ENCODE peak calls at places on chromosomes 13 and 19, in four cellular contexts. T is activated CD4-positive, alpha-beta T cell treated with anti-CD3 and anti-CD28 coated beads, Interleukin-2, amount 50 U/mL, for 48 hours; A is effector memory CD4-positive, alpha-beta T cell; W is NCI-H748 treated with DMSO at 0.1 percent for 48 hours. U is an unnamed sample.

GRCh38 chr19:41705393-41706174 is 2.8 kb upstream of the CEACAM5 start:
- DNase-seq in A (no peak), T (peak), W (no peak), U (no peak)

GRCh38 chr19:51417107-51417806 is at the start of gene SIGLEC10:
- DNase-seq in W (no peak), T (peak), A (no peak), U (no peak)

GRCh38 chr13:31046711-31047279 is 114.3 kb downstream of the TEX26 start:
- DNase-seq in T (no peak), W (peak), A (no peak), U (peak)

GRCh38 chr13:32031815-32032345 is 306 bp downstream of the FRY start:
- DNase-seq in W (peak), A (no peak), T (no peak), U (peak)

GRCh38 chr13:27827646-27828045 is 35.4 kb downstream of the GSX1 start:
- DNase-seq in A (no peak), T (no peak), W (no peak), U (no peak)

GRCh38 chr19:1206063-1206732 is 620 bp downstream of the STK11 start:
- DNase-seq in W (no peak), T (peak), A (no peak), U (no peak)

GRCh38 chr13:26534036-26534726 is 23.3 kb upstream of the WASF3 start:
- DNase-seq in W (no peak), T (no peak), A (no peak), U (no peak)

GRCh38 chr13:99361197-99361596 is 54.0 kb upstream of the GPR183 start:
- DNase-seq in T (no peak), A (no peak), W (no peak), U (no peak)

GRCh38 chr19:14317157-14317556 is 64.1 kb upstream of the ADGRE5 start:
- DNase-seq in T (no peak), W (no peak), A (no peak), U (no peak)

GRCh38 chr13:74287672-74288169 is 153.5 kb upstream of the KLF12 start:
- DNase-seq in W (peak), T (peak), A (peak), U (peak)

GRCh38 chr19:17088552-17088951 is 13.0 kb downstream of the MYO9B start:
- DNase-seq in T (no peak), A (no peak), W (no peak), U (no peak)

GRCh38 chr19:718251-719024 is 9.7 kb downstream of the PALM start:
- DNase-seq in A (no peak), T (no peak), W (no peak), U (no peak)

GRCh38 chr19:39199025-39199424 is 2.3 kb downstream of the NCCRP1 start:
- DNase-seq in A (no peak), T (no peak), W (no peak), U (no peak)

GRCh38 chr13:41457589-41458186 is 338 bp downstream of the RGCC start:
- DNase-seq in T (peak), W (no peak), A (no peak), U (no peak)

GRCh38 chr19:17743874-17744273 is 7.4 kb upstream of the FCHO1 start:
- DNase-seq in T (no peak), W (no peak), A (no peak), U (no peak)

GRCh38 chr13:51275101-51275500 is 52.9 kb downstream of the FAM124A start:
- DNase-seq in A (no peak), T (no peak), W (no peak), U (no peak)

GRCh38 chr13:98473135-98473791 is 103.6 kb downstream of the STK24 start:
- DNase-seq in A (no peak), W (no peak), T (no peak), U (no peak)

GRCh38 chr19:5001547-5002131 is 32.7 kb downstream of the KDM4B start:
- DNase-seq in T (peak), W (no peak), A (no peak), U (no peak)

GRCh38 chr19:5052515-5052914 is 83.6 kb downstream of the KDM4B start:
- DNase-seq in W (no peak), T (no peak), A (no peak), U (no peak)

GRCh38 chr19:2207991-2208860 is 27.9 kb downstream of the PLEKHJ1 start:
- DNase-seq in W (no peak), A (no peak), T (no peak), U (no peak)

GRCh38 chr19:29404951-29405727 is 120.7 kb upstream of the VSTM2B start:
- DNase-seq in W (peak), A (no peak), T (no peak), U (peak)

U was measured in NCI-H1092 treated with DMSO at 0.1 percent for 48 hours.